ENCODE peak calls at places on chromosomes 16 and 17, in nine cellular contexts. One of them, this sample, is unnamed.
A peak's percentile ranks its signal among the peaks of the same experiment; 100 is the strongest.

GRCh38 chr16:28258571-28258970 is 33.8 kb upstream of the SBK1 start:
- DNase-seq in AG09319: no peak
- DNase-seq in ovary: no peak
- DNase-seq in cardiac muscle cell: peak; percentile 33
- DNase-seq in HT1080: no peak
- DNase-seq in stimulated activated CD8-positive, alpha-beta memory T cell treated with anti-CD3 and anti-CD28 coated beads, Interleukin-7, amount 100 ng/mL, for 1 hour: no peak
- DNase-seq in lung: no peak
- DNase-seq in fibroblast of pulmonary artery: peak; percentile 19
- DNase-seq in cardiac fibroblast: peak; percentile 8
- DNase-seq in this sample: no peak

GRCh38 chr17:34146440-34147043 is 108.5 kb upstream of the CCL2 start:
- DNase-seq in HT1080: peak; percentile 23
- DNase-seq in cardiac muscle cell: no peak
- DNase-seq in cardiac fibroblast: peak; percentile 4
- DNase-seq in fibroblast of pulmonary artery: no peak
- DNase-seq in stimulated activated CD8-positive, alpha-beta memory T cell treated with anti-CD3 and anti-CD28 coated beads, Interleukin-7, amount 100 ng/mL, for 1 hour: peak; percentile 6
- DNase-seq in AG09319: no peak
- DNase-seq in ovary: no peak
- DNase-seq in lung: peak; percentile 48
- DNase-seq in this sample: peak; percentile 16

GRCh38 chr17:77247609-77248008 is 106.8 kb downstream of the SEC14L1 start:
- DNase-seq in lung: no peak
- DNase-seq in cardiac fibroblast: no peak
- DNase-seq in HT1080: no peak
- DNase-seq in stimulated activated CD8-positive, alpha-beta memory T cell treated with anti-CD3 and anti-CD28 coated beads, Interleukin-7, amount 100 ng/mL, for 1 hour: no peak
- DNase-seq in ovary: no peak
- DNase-seq in fibroblast of pulmonary artery: no peak
- DNase-seq in AG09319: no peak
- DNase-seq in cardiac muscle cell: no peak
- DNase-seq in this sample: no peak

GRCh38 chr17:18967806-18968744 is 16.1 kb downstream of the SLC5A10 start:
- DNase-seq in fibroblast of pulmonary artery: no peak
- DNase-seq in HT1080: no peak
- DNase-seq in AG09319: no peak
- DNase-seq in cardiac muscle cell: no peak
- DNase-seq in cardiac fibroblast: no peak
- DNase-seq in stimulated activated CD8-positive, alpha-beta memory T cell treated with anti-CD3 and anti-CD28 coated beads, Interleukin-7, amount 100 ng/mL, for 1 hour: no peak
- DNase-seq in ovary: no peak
- DNase-seq in lung: no peak
- DNase-seq in this sample: no peak

GRCh38 chr17:79792984-79793923 is 3.6 kb downstream of the CBX8 start:
- DNase-seq in lung: no peak
- DNase-seq in cardiac muscle cell: peak; percentile 70
- DNase-seq in ovary: peak; percentile 65
- DNase-seq in HT1080: no peak
- DNase-seq in AG09319: peak; percentile 85
- DNase-seq in stimulated activated CD8-positive, alpha-beta memory T cell treated with anti-CD3 and anti-CD28 coated beads, Interleukin-7, amount 100 ng/mL, for 1 hour: no peak
- DNase-seq in fibroblast of pulmonary artery: peak; percentile 76
- DNase-seq in cardiac fibroblast: no peak
- DNase-seq in this sample: no peak

GRCh38 chr16:50961944-50962343 is 189.1 kb downstream of the SALL1 start:
- DNase-seq in HT1080: no peak
- DNase-seq in fibroblast of pulmonary artery: no peak
- DNase-seq in ovary: no peak
- DNase-seq in cardiac fibroblast: no peak
- DNase-seq in cardiac muscle cell: no peak
- DNase-seq in AG09319: no peak
- DNase-seq in stimulated activated CD8-positive, alpha-beta memory T cell treated with anti-CD3 and anti-CD28 coated beads, Interleukin-7, amount 100 ng/mL, for 1 hour: no peak
- DNase-seq in lung: no peak
- DNase-seq in this sample: no peak

GRCh38 chr17:38456031-38456815 is 28.0 kb downstream of the ARHGAP23 start:
- DNase-seq in fibroblast of pulmonary artery: peak; percentile 51
- DNase-seq in HT1080: no peak
- DNase-seq in stimulated activated CD8-positive, alpha-beta memory T cell treated with anti-CD3 and anti-CD28 coated beads, Interleukin-7, amount 100 ng/mL, for 1 hour: no peak
- DNase-seq in cardiac fibroblast: no peak
- DNase-seq in AG09319: no peak
- DNase-seq in ovary: no peak
- DNase-seq in cardiac muscle cell: no peak
- DNase-seq in lung: no peak
- DNase-seq in this sample: no peak

GRCh38 chr16:75266738-75267630 is 15.6 kb upstream of the BCAR1 start:
- DNase-seq in cardiac muscle cell: no peak
- DNase-seq in stimulated activated CD8-positive, alpha-beta memory T cell treated with anti-CD3 and anti-CD28 coated beads, Interleukin-7, amount 100 ng/mL, for 1 hour: no peak
- DNase-seq in HT1080: no peak
- DNase-seq in cardiac fibroblast: no peak
- DNase-seq in AG09319: no peak
- DNase-seq in fibroblast of pulmonary artery: no peak
- DNase-seq in ovary: peak; percentile 40
- DNase-seq in lung: no peak
- DNase-seq in this sample: no peak

GRCh38 chr17:20153231-20153630 is 144.1 kb downstream of the SPECC1 start:
- DNase-seq in stimulated activated CD8-positive, alpha-beta memory T cell treated with anti-CD3 and anti-CD28 coated beads, Interleukin-7, amount 100 ng/mL, for 1 hour: no peak
- DNase-seq in lung: no peak
- DNase-seq in cardiac muscle cell: no peak
- DNase-seq in fibroblast of pulmonary artery: no peak
- DNase-seq in HT1080: no peak
- DNase-seq in cardiac fibroblast: no peak
- DNase-seq in ovary: no peak
- DNase-seq in AG09319: no peak
- DNase-seq in this sample: no peak

GRCh38 chr16:86765389-86766026 is 187.2 kb downstream of the FOXL1 start:
- DNase-seq in cardiac fibroblast: no peak
- DNase-seq in AG09319: no peak
- DNase-seq in ovary: no peak
- DNase-seq in fibroblast of pulmonary artery: no peak
- DNase-seq in cardiac muscle cell: no peak
- DNase-seq in lung: no peak
- DNase-seq in stimulated activated CD8-positive, alpha-beta memory T cell treated with anti-CD3 and anti-CD28 coated beads, Interleukin-7, amount 100 ng/mL, for 1 hour: no peak
- DNase-seq in HT1080: no peak
- DNase-seq in this sample: no peak

GRCh38 chr17:27783440-27783839 is 16.9 kb downstream of the NOS2 start:
- DNase-seq in fibroblast of pulmonary artery: no peak
- DNase-seq in HT1080: no peak
- DNase-seq in stimulated activated CD8-positive, alpha-beta memory T cell treated with anti-CD3 and anti-CD28 coated beads, Interleukin-7, amount 100 ng/mL, for 1 hour: no peak
- DNase-seq in lung: no peak
- DNase-seq in AG09319: no peak
- DNase-seq in cardiac muscle cell: no peak
- DNase-seq in ovary: no peak
- DNase-seq in cardiac fibroblast: no peak
- DNase-seq in this sample: no peak

GRCh38 chr17:67248291-67248690 is 3.3 kb upstream of the HELZ start:
- DNase-seq in AG09319: no peak
- DNase-seq in fibroblast of pulmonary artery: no peak
- DNase-seq in cardiac fibroblast: no peak
- DNase-seq in lung: no peak
- DNase-seq in HT1080: no peak
- DNase-seq in ovary: no peak
- DNase-seq in cardiac muscle cell: no peak
- DNase-seq in stimulated activated CD8-positive, alpha-beta memory T cell treated with anti-CD3 and anti-CD28 coated beads, Interleukin-7, amount 100 ng/mL, for 1 hour: no peak
- DNase-seq in this sample: no peak

GRCh38 chr16:10040136-10041080 is 141.8 kb downstream of the GRIN2A start:
- DNase-seq in ovary: no peak
- DNase-seq in AG09319: no peak
- DNase-seq in cardiac fibroblast: no peak
- DNase-seq in fibroblast of pulmonary artery: no peak
- DNase-seq in lung: no peak
- DNase-seq in HT1080: no peak
- DNase-seq in stimulated activated CD8-positive, alpha-beta memory T cell treated with anti-CD3 and anti-CD28 coated beads, Interleukin-7, amount 100 ng/mL, for 1 hour: no peak
- DNase-seq in cardiac muscle cell: no peak
- DNase-seq in this sample: no peak

GRCh38 chr17:50762177-50762576 is 5.1 kb downstream of the ANKRD40CL start:
- DNase-seq in cardiac muscle cell: no peak
- DNase-seq in HT1080: no peak
- DNase-seq in stimulated activated CD8-positive, alpha-beta memory T cell treated with anti-CD3 and anti-CD28 coated beads, Interleukin-7, amount 100 ng/mL, for 1 hour: no peak
- DNase-seq in ovary: no peak
- DNase-seq in lung: no peak
- DNase-seq in fibroblast of pulmonary artery: no peak
- DNase-seq in cardiac fibroblast: no peak
- DNase-seq in AG09319: no peak
- DNase-seq in this sample: no peak

GRCh38 chr17:1512351-1512750 is 4.1 kb downstream of the INPP5K start:
- DNase-seq in cardiac fibroblast: no peak
- DNase-seq in AG09319: no peak
- DNase-seq in fibroblast of pulmonary artery: no peak
- DNase-seq in cardiac muscle cell: no peak
- DNase-seq in ovary: no peak
- DNase-seq in HT1080: no peak
- DNase-seq in lung: no peak
- DNase-seq in stimulated activated CD8-positive, alpha-beta memory T cell treated with anti-CD3 and anti-CD28 coated beads, Interleukin-7, amount 100 ng/mL, for 1 hour: no peak
- DNase-seq in this sample: no peak

GRCh38 chr17:67258836-67259468 is 14.0 kb upstream of the HELZ start:
- DNase-seq in ovary: no peak
- DNase-seq in AG09319: no peak
- DNase-seq in cardiac fibroblast: no peak
- DNase-seq in HT1080: no peak
- DNase-seq in cardiac muscle cell: no peak
- DNase-seq in lung: no peak
- DNase-seq in fibroblast of pulmonary artery: no peak
- DNase-seq in stimulated activated CD8-positive, alpha-beta memory T cell treated with anti-CD3 and anti-CD28 coated beads, Interleukin-7, amount 100 ng/mL, for 1 hour: no peak
- DNase-seq in this sample: no peak

GRCh38 chr17:81365601-81366585 is 29.4 kb upstream of the BAHCC1 start:
- DNase-seq in AG09319: no peak
- DNase-seq in ovary: peak; percentile 74
- DNase-seq in HT1080: peak; percentile 76
- DNase-seq in cardiac muscle cell: peak; percentile 86
- DNase-seq in cardiac fibroblast: peak; percentile 29
- DNase-seq in lung: peak; percentile 89
- DNase-seq in stimulated activated CD8-positive, alpha-beta memory T cell treated with anti-CD3 and anti-CD28 coated beads, Interleukin-7, amount 100 ng/mL, for 1 hour: no peak
- DNase-seq in fibroblast of pulmonary artery: peak; percentile 73
- DNase-seq in this sample: no peak

GRCh38 chr17:32460054-32460453 is 15.7 kb downstream of the PSMD11 start:
- DNase-seq in ovary: no peak
- DNase-seq in AG09319: no peak
- DNase-seq in HT1080: no peak
- DNase-seq in lung: no peak
- DNase-seq in stimulated activated CD8-positive, alpha-beta memory T cell treated with anti-CD3 and anti-CD28 coated beads, Interleukin-7, amount 100 ng/mL, for 1 hour: no peak
- DNase-seq in fibroblast of pulmonary artery: no peak
- DNase-seq in cardiac fibroblast: no peak
- DNase-seq in cardiac muscle cell: no peak
- DNase-seq in this sample: no peak

GRCh38 chr16:27275394-27275793 is 6.8 kb upstream of the NSMCE1 start:
- DNase-seq in fibroblast of pulmonary artery: no peak
- DNase-seq in cardiac fibroblast: no peak
- DNase-seq in AG09319: no peak
- DNase-seq in stimulated activated CD8-positive, alpha-beta memory T cell treated with anti-CD3 and anti-CD28 coated beads, Interleukin-7, amount 100 ng/mL, for 1 hour: no peak
- DNase-seq in cardiac muscle cell: no peak
- DNase-seq in ovary: no peak
- DNase-seq in HT1080: no peak
- DNase-seq in lung: no peak
- DNase-seq in this sample: no peak

GRCh38 chr17:82283208-82283749 is 9.8 kb upstream of the CSNK1D start:
- DNase-seq in AG09319: no peak
- DNase-seq in cardiac fibroblast: peak; percentile 87
- DNase-seq in lung: no peak
- DNase-seq in fibroblast of pulmonary artery: peak; percentile 64
- DNase-seq in cardiac muscle cell: peak; percentile 58
- DNase-seq in stimulated activated CD8-positive, alpha-beta memory T cell treated with anti-CD3 and anti-CD28 coated beads, Interleukin-7, amount 100 ng/mL, for 1 hour: no peak
- DNase-seq in HT1080: peak; percentile 97
- DNase-seq in ovary: no peak
- DNase-seq in this sample: no peak

GRCh38 chr16:8712589-8713361 is 38.4 kb downstream of the ABAT start:
- DNase-seq in stimulated activated CD8-positive, alpha-beta memory T cell treated with anti-CD3 and anti-CD28 coated beads, Interleukin-7, amount 100 ng/mL, for 1 hour: no peak
- DNase-seq in fibroblast of pulmonary artery: no peak
- DNase-seq in ovary: no peak
- DNase-seq in HT1080: no peak
- DNase-seq in cardiac fibroblast: no peak
- DNase-seq in AG09319: no peak
- DNase-seq in lung: no peak
- DNase-seq in cardiac muscle cell: no peak
- DNase-seq in this sample: no peak

GRCh38 chr16:75012380-75013081 is 13.7 kb downstream of the ZNRF1 start:
- DNase-seq in lung: no peak
- DNase-seq in cardiac fibroblast: no peak
- DNase-seq in ovary: no peak
- DNase-seq in fibroblast of pulmonary artery: no peak
- DNase-seq in cardiac muscle cell: no peak
- DNase-seq in HT1080: no peak
- DNase-seq in AG09319: no peak
- DNase-seq in stimulated activated CD8-positive, alpha-beta memory T cell treated with anti-CD3 and anti-CD28 coated beads, Interleukin-7, amount 100 ng/mL, for 1 hour: no peak
- DNase-seq in this sample: no peak

GRCh38 chr17:56171186-56171959 is 18.1 kb downstream of the ANKFN1 start:
- DNase-seq in fibroblast of pulmonary artery: no peak
- DNase-seq in lung: no peak
- DNase-seq in AG09319: no peak
- DNase-seq in stimulated activated CD8-positive, alpha-beta memory T cell treated with anti-CD3 and anti-CD28 coated beads, Interleukin-7, amount 100 ng/mL, for 1 hour: no peak
- DNase-seq in cardiac fibroblast: no peak
- DNase-seq in cardiac muscle cell: no peak
- DNase-seq in HT1080: no peak
- DNase-seq in ovary: no peak
- DNase-seq in this sample: no peak

GRCh38 chr17:76063880-76064546 is 8.3 kb downstream of the SRP68 start:
- DNase-seq in fibroblast of pulmonary artery: no peak
- DNase-seq in ovary: no peak
- DNase-seq in lung: no peak
- DNase-seq in AG09319: no peak
- DNase-seq in cardiac muscle cell: no peak
- DNase-seq in stimulated activated CD8-positive, alpha-beta memory T cell treated with anti-CD3 and anti-CD28 coated beads, Interleukin-7, amount 100 ng/mL, for 1 hour: no peak
- DNase-seq in cardiac fibroblast: no peak
- DNase-seq in HT1080: no peak
- DNase-seq in this sample: no peak

GRCh38 chr17:75875182-75875939 is 3.0 kb downstream of the TRIM47 start:
- DNase-seq in fibroblast of pulmonary artery: no peak
- DNase-seq in AG09319: no peak
- DNase-seq in ovary: peak; percentile 71
- DNase-seq in cardiac fibroblast: no peak
- DNase-seq in cardiac muscle cell: no peak
- DNase-seq in HT1080: no peak
- DNase-seq in lung: peak; percentile 55
- DNase-seq in stimulated activated CD8-positive, alpha-beta memory T cell treated with anti-CD3 and anti-CD28 coated beads, Interleukin-7, amount 100 ng/mL, for 1 hour: no peak
- DNase-seq in this sample: peak; percentile 42

GRCh38 chr16:89643769-89644300 is 13.7 kb downstream of the CHMP1A start:
- DNase-seq in AG09319: no peak
- DNase-seq in stimulated activated CD8-positive, alpha-beta memory T cell treated with anti-CD3 and anti-CD28 coated beads, Interleukin-7, amount 100 ng/mL, for 1 hour: no peak
- DNase-seq in HT1080: no peak
- DNase-seq in cardiac fibroblast: no peak
- DNase-seq in cardiac muscle cell: no peak
- DNase-seq in ovary: no peak
- DNase-seq in fibroblast of pulmonary artery: no peak
- DNase-seq in lung: no peak
- DNase-seq in this sample: no peak

GRCh38 chr17:79137015-79137770 is 62.6 kb downstream of the ENGASE start:
- DNase-seq in fibroblast of pulmonary artery: no peak
- DNase-seq in AG09319: no peak
- DNase-seq in stimulated activated CD8-positive, alpha-beta memory T cell treated with anti-CD3 and anti-CD28 coated beads, Interleukin-7, amount 100 ng/mL, for 1 hour: no peak
- DNase-seq in HT1080: no peak
- DNase-seq in lung: no peak
- DNase-seq in cardiac fibroblast: no peak
- DNase-seq in ovary: no peak
- DNase-seq in cardiac muscle cell: no peak
- DNase-seq in this sample: no peak

GRCh38 chr16:20928774-20929411 is 28.3 kb downstream of the LYRM1 start:
- DNase-seq in cardiac fibroblast: no peak
- DNase-seq in stimulated activated CD8-positive, alpha-beta memory T cell treated with anti-CD3 and anti-CD28 coated beads, Interleukin-7, amount 100 ng/mL, for 1 hour: no peak
- DNase-seq in cardiac muscle cell: no peak
- DNase-seq in fibroblast of pulmonary artery: no peak
- DNase-seq in AG09319: peak; percentile 44
- DNase-seq in lung: no peak
- DNase-seq in ovary: no peak
- DNase-seq in HT1080: no peak
- DNase-seq in this sample: no peak

GRCh38 chr17:50479522-50480141 is 972 bp downstream of the RSAD1 start:
- DNase-seq in cardiac fibroblast: peak; percentile 73
- DNase-seq in AG09319: peak; percentile 54
- DNase-seq in HT1080: peak; percentile 77
- DNase-seq in cardiac muscle cell: peak; percentile 86
- DNase-seq in lung: peak; percentile 80
- DNase-seq in fibroblast of pulmonary artery: peak; percentile 82
- DNase-seq in stimulated activated CD8-positive, alpha-beta memory T cell treated with anti-CD3 and anti-CD28 coated beads, Interleukin-7, amount 100 ng/mL, for 1 hour: peak; percentile 14
- DNase-seq in ovary: peak; percentile 71
- DNase-seq in this sample: peak; percentile 77

GRCh38 chr16:72467157-72467759 is 295.3 kb upstream of the PMFBP1 start:
- DNase-seq in stimulated activated CD8-positive, alpha-beta memory T cell treated with anti-CD3 and anti-CD28 coated beads, Interleukin-7, amount 100 ng/mL, for 1 hour: no peak
- DNase-seq in HT1080: peak; percentile 40
- DNase-seq in AG09319: peak; percentile 22
- DNase-seq in cardiac muscle cell: peak; percentile 71
- DNase-seq in fibroblast of pulmonary artery: peak; percentile 78
- DNase-seq in cardiac fibroblast: peak; percentile 79
- DNase-seq in ovary: no peak
- DNase-seq in lung: no peak
- DNase-seq in this sample: no peak